ENCODE peak calls at places on chromosomes 6 and 20, in five cellular contexts. Z, Q, M, J and P are unnamed samples.

GRCh38 chr20:23156170-23156841 is 70.2 kb upstream of the CD93 start:
- DNase-seq in Z (no peak), Q (no peak), M (no peak), J (peak), P (no peak)

GRCh38 chr20:50712771-50713676 is 18.4 kb upstream of the PARD6B start:
- DNase-seq in Z (no peak), Q (no peak), M (no peak), J (no peak), P (no peak)

GRCh38 chr6:18343741-18344140 is 43.4 kb upstream of the RNF144B start:
- DNase-seq in Z (no peak), Q (no peak), M (no peak), J (peak), P (no peak)

GRCh38 chr6:106702451-106703110 is 73.2 kb downstream of the QRSL1 start:
- DNase-seq in Z (no peak), Q (peak), M (no peak), J (no peak), P (peak)

GRCh38 chr6:87697581-87698552 is 4.2 kb downstream of the AKIRIN2 start:
- DNase-seq in Z (no peak), Q (no peak), M (no peak), J (peak), P (no peak)

GRCh38 chr20:36575066-36575743 is 1.8 kb downstream of the TGIF2 start:
- DNase-seq in Z (no peak), Q (no peak), M (peak), J (no peak), P (peak)

GRCh38 chr6:38973178-38974057 is 75.2 kb upstream of the GLP1R start:
- DNase-seq in Z (no peak), Q (peak), M (peak), J (peak), P (peak)

GRCh38 chr20:47318596-47319516 is 37.6 kb downstream of the ZMYND8 start:
- DNase-seq in Z (no peak), Q (no peak), M (peak), J (peak), P (peak)

GRCh38 chr6:91079939-91080338 is 493.1 kb upstream of the MAP3K7 start:
- DNase-seq in Z (no peak), Q (no peak), M (no peak), J (no peak), P (no peak)

GRCh38 chr6:16511723-16512584 is 249.3 kb downstream of the ATXN1 start:
- DNase-seq in Z (no peak), Q (peak), M (no peak), J (no peak), P (no peak)

GRCh38 chr6:445571-446417 is 54.2 kb downstream of the IRF4 start:
- DNase-seq in Z (no peak), Q (no peak), M (no peak), J (no peak), P (no peak)

GRCh38 chr6:169101981-169102380 is 151.7 kb downstream of the THBS2 start:
- DNase-seq in Z (no peak), Q (no peak), M (no peak), J (no peak), P (no peak)

GRCh38 chr20:13868331-13868730 is 83.5 kb downstream of the NDUFAF5 start:
- DNase-seq in Z (no peak), Q (no peak), M (no peak), J (no peak), P (no peak)

GRCh38 chr6:96704713-96705112 is 132.6 kb downstream of the GPR63 start:
- DNase-seq in Z (no peak), Q (no peak), M (no peak), J (no peak), P (no peak)

GRCh38 chr20:36645998-36646397 is at the start of gene SLA2:
- DNase-seq in Z (peak), Q (peak), M (no peak), J (no peak), P (no peak)

GRCh38 chr6:38370653-38371311 is 268.9 kb downstream of the BTBD9 start:
- DNase-seq in Z (no peak), Q (no peak), M (no peak), J (no peak), P (no peak)